ENCODE peak calls at places on chromosomes 5 and 9, in eight cellular contexts. S is upper lobe of right lung; G is CD8-positive, alpha-beta T cell; W is type B pancreatic cell; O is nephron progenitor cell; Y is cardiac fibroblast; F is uterus; J is HFFc6. A is an unnamed sample.

GRCh38 chr9:130368631-130369103 is 76.1 kb upstream of the ASS1 start:
- DNase-seq in S (no peak), G (no peak), W (no peak), O (no peak), Y (no peak), F (no peak), J (no peak), A (no peak)

GRCh38 chr5:1745190-1745805 is 54.3 kb downstream of the MRPL36 start:
- DNase-seq in S (peak), G (no peak), W (peak), O (peak), Y (no peak), F (no peak), J (no peak), A (no peak)

GRCh38 chr9:137390553-137391410 is 32.2 kb downstream of the EXD3 start:
- DNase-seq in S (no peak), G (no peak), W (no peak), O (no peak), Y (no peak), F (no peak), J (no peak), A (no peak)

GRCh38 chr9:88387035-88387732 is 1.1 kb upstream of the SPIN1 start:
- DNase-seq in S (peak), G (peak), W (no peak), O (peak), Y (peak), F (peak), J (peak), A (peak)

GRCh38 chr5:155260798-155261197 is 247.2 kb downstream of the KIF4B start:
- DNase-seq in S (no peak), G (no peak), W (no peak), O (no peak), Y (no peak), F (no peak), J (no peak), A (peak)

GRCh38 chr9:93950619-93951601 is 4.2 kb downstream of the BARX1 start:
- DNase-seq in S (peak), G (no peak), W (no peak), O (peak), Y (peak), F (no peak), J (no peak), A (peak)

GRCh38 chr9:133578524-133579230 is 30.5 kb downstream of the FAM163B start:
- DNase-seq in S (no peak), G (no peak), W (no peak), O (no peak), Y (no peak), F (no peak), J (no peak), A (no peak)

GRCh38 chr5:163594951-163595350 is 89.5 kb downstream of the MAT2B start:
- DNase-seq in S (no peak), G (no peak), W (no peak), O (no peak), Y (no peak), F (no peak), J (no peak), A (no peak)

GRCh38 chr5:111595425-111595824 is 83.1 kb upstream of the STARD4 start:
- DNase-seq in S (no peak), G (no peak), W (no peak), O (no peak), Y (no peak), F (no peak), J (no peak), A (no peak)

DNA sequence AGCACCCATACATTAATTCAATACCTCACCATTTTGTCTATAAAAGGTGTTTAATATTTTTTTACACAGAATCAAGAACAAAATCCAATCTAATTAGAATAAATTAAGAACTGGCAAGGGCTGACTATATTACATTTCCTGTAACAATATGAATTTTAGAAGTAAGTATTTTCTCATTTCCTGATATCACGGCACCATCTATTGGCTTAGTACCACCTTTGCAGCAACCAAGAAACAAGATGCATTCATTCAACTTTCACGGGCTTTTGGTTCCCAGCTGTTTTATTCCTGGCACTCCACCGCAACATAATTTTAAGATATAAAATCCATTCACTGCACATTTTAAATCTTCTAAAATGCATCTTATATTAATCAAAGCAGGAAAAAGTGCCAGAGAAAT is 20.6 kb downstream of the PSMB7 start:
- DNase-seq in S (no peak), G (no peak), W (no peak), O (no peak), Y (no peak), F (no peak), J (no peak), A (no peak)
- TF ChIP-seq CTCF in S (peak), G (no peak), W (peak), O (no peak), Y (no peak), F (no peak), J (no peak), A (no peak)

GRCh38 chr9:124766815-124767554 is 4.1 kb downstream of the NR6A1 start:
- DNase-seq in S (no peak), G (no peak), W (no peak), O (no peak), Y (no peak), F (no peak), J (no peak), A (no peak)
- TF ChIP-seq CTCF in S (peak), G (no peak), W (peak), O (peak), Y (peak), F (no peak), J (peak), A (peak)

DNA sequence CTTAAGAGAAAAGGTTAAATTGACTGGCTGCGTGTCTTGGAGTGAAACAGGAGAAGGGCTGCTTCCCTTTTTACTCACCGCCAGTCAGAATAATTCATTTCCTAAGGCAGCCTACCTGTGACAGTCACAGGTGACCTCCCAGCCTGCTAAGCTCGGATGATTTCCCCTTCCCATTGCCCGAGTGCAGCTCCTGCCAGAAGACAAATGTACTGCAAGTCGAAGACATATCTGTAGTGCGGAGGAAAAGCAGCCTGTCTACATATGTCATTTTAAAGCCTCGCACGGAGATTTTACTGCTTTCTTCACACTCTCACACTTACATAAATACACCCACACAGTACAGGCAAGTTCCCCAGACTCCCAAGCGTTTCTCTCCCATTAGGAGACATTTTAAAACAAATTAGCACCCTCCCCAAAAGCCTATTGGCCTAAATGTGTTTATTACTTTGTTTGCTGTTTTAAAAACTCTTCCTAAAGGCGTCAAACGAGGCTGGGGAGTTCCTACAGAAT is 665.7 kb upstream of the ZNF608 start:
- DNase-seq in S (no peak), G (no peak), W (no peak), O (peak), Y (peak), F (no peak), J (peak), A (peak)
- TF ChIP-seq CTCF in S (no peak), G (no peak), W (no peak), O (no peak), Y (peak), F (no peak), J (no peak), A (peak)

GRCh38 chr9:18297532-18297872 is 176.5 kb upstream of the ADAMTSL1 start:
- DNase-seq in S (no peak), G (no peak), W (no peak), O (no peak), Y (peak), F (no peak), J (no peak), A (no peak)
- TF ChIP-seq CTCF in S (no peak), G (no peak), W (peak), O (no peak), Y (peak), F (no peak), J (peak), A (peak)

A was measured in GM13977.